ENCODE peak calls at places on chromosomes 5 and 9, in nine cellular contexts. X, F, Q, Z, W, A, H, M and N are unnamed samples. For H3K4me1, the result is how much of the 10 kb centered on the place peaks cover.

GRCh38 chr5:55160493-55161209 is 680 bp downstream of the GPX8 start:
- DNase-seq in A (peak), Q (peak), Z (peak), M (peak), X (peak), F (peak), H (peak), W (peak), N (peak)

GRCh38 chr9:92294297-92294676 is 790 bp upstream of the IARS1 start:
- DNase-seq in Q (no peak), W (no peak), X (no peak), H (no peak), A (no peak), F (no peak), Z (peak), M (peak), N (no peak)

GRCh38 chr5:38078161-38078560 is 180.2 kb upstream of the EGFLAM start:
- DNase-seq in H (no peak), X (no peak), A (no peak), Q (no peak), W (no peak), Z (peak), M (no peak), F (no peak), N (peak)

GRCh38 chr5:125043781-125044391 is 297.4 kb upstream of the ZNF608 start:
- DNase-seq in H (no peak), X (peak), A (peak), M (no peak), Z (peak), W (peak), F (peak), Q (peak), N (peak)

GRCh38 chr5:63822633-63823032 is 139.6 kb downstream of the HTR1A start:
- DNase-seq in A (no peak), H (no peak), F (no peak), W (no peak), X (no peak), Q (no peak), Z (no peak), M (no peak), N (no peak)

GRCh38 chr9:125145425-125145824 is 2.1 kb upstream of the SCAI start:
- DNase-seq in A (no peak), F (no peak), X (no peak), Z (no peak), W (no peak), H (no peak), Q (no peak), M (no peak), N (no peak)

GRCh38 chr9:134339183-134339806 is 13.0 kb downstream of the RXRA start:
- DNase-seq in F (no peak), A (no peak), M (no peak), Q (no peak), X (no peak), W (no peak), H (peak), Z (peak), N (no peak)

GRCh38 chr5:124628721-124629596 is 117.5 kb downstream of the ZNF608 start:
- DNase-seq in Q (no peak), M (no peak), Z (peak), X (peak), H (peak), F (no peak), W (peak), A (no peak), N (peak)

GRCh38 chr5:534006-534742 is 9.9 kb upstream of the SLC9A3 start:
- DNase-seq in H (no peak), W (no peak), M (no peak), Q (no peak), X (no peak), F (no peak), A (no peak), Z (no peak), N (no peak)

GRCh38 chr9:85744481-85744880 is 2.7 kb upstream of the AGTPBP1 start:
- DNase-seq in F (no peak), A (no peak), M (peak), X (no peak), H (no peak), Q (no peak), W (no peak), Z (no peak), N (no peak)

GRCh38 chr5:72302171-72302570 is 17.9 kb downstream of the MRPS27 start:
- DNase-seq in M (peak), H (no peak), W (no peak), Z (no peak), F (no peak), Q (no peak), X (no peak), A (no peak), N (no peak)

GRCh38 chr5:44774279-44774880 is 34.4 kb upstream of the MRPS30 start:
- DNase-seq in W (peak), Z (peak), M (peak), H (no peak), Q (no peak), F (no peak), A (no peak), X (peak), N (peak)

GRCh38 chr9:95342571-95342970 is 25.1 kb upstream of the FANCC start:
- DNase-seq in Q (no peak), Z (no peak), F (no peak), W (no peak), H (no peak), X (no peak), M (no peak), A (no peak), N (no peak)

GRCh38 chr9:132905726-132906125 is 27.0 kb downstream of the SPACA9 start:
- DNase-seq in Q (no peak), F (no peak), H (no peak), M (no peak), X (no peak), A (no peak), W (no peak), Z (no peak), N (no peak)

GRCh38 chr9:136206602-136207333 is 1.8 kb upstream of the LHX3 start:
- DNase-seq in W (no peak), Z (no peak), A (no peak), X (no peak), M (no peak), F (no peak), Q (no peak), H (no peak), N (no peak)

GRCh38 chr9:88749420-88749819 is 214.4 kb downstream of the NXNL2 start:
- DNase-seq in Z (peak), W (no peak), X (no peak), H (no peak), A (no peak), M (no peak), F (no peak), Q (no peak), N (peak)

GRCh38 chr5:8756498-8757084 is 789.3 kb downstream of the SEMA5A start:
- DNase-seq in W (peak), M (peak), X (no peak), Z (peak), F (no peak), Q (no peak), H (no peak), A (peak), N (peak)

GRCh38 chr9:137544176-137544755 is 5.9 kb downstream of the PNPLA7 start:
- DNase-seq in Z (no peak), X (no peak), A (no peak), Q (no peak), F (no peak), W (no peak), M (no peak), H (no peak), N (no peak)

GRCh38 chr5:23216345-23216744 is 291.1 kb upstream of the PRDM9 start:
- DNase-seq in W (no peak), Z (no peak), F (no peak), M (no peak), Q (no peak), H (no peak), A (no peak), X (no peak), N (no peak)

GRCh38 chr5:58405175-58405574 is 54.7 kb downstream of the PLK2 start:
- DNase-seq in A (no peak), Q (no peak), F (no peak), H (no peak), W (no peak), X (no peak), Z (no peak), M (no peak), N (peak)

GRCh38 chr9:130519927-130520326 is 59.5 kb upstream of the FUBP3 start:
- DNase-seq in Z (no peak), Q (no peak), M (no peak), H (no peak), F (no peak), X (no peak), A (no peak), W (no peak), N (no peak)

GRCh38 chr5:34923694-34924461 is 5.5 kb upstream of the DNAJC21 start:
- DNase-seq in F (no peak), A (no peak), H (no peak), X (peak), M (no peak), Q (no peak), Z (peak), W (peak), N (peak)

GRCh38 chr9:110763568-110763967 is 95.0 kb downstream of the MUSK start:
- DNase-seq in W (no peak), Q (no peak), H (no peak), M (no peak), A (no peak), F (no peak), X (no peak), Z (no peak), N (peak)

GRCh38 chr5:38404236-38404635 is 145.9 kb downstream of the EGFLAM start:
- DNase-seq in M (no peak), Q (no peak), Z (no peak), A (no peak), H (no peak), X (no peak), W (no peak), F (no peak), N (no peak)

GRCh38 chr9:34633851-34634550 is 3.6 kb downstream of the SIGMAR1 start:
- DNase-seq in M (peak), F (no peak), H (no peak), W (no peak), Q (peak), A (peak), Z (peak), X (no peak), N (peak)

GRCh38 chr9:69332067-69332685 is 7.2 kb downstream of the ENTREP1 start:
- DNase-seq in Q (no peak), W (no peak), H (no peak), Z (no peak), F (no peak), X (no peak), M (peak), A (no peak), N (no peak)

GRCh38 chr5:179235416-179236400 is 109.6 kb downstream of the ADAMTS2 start:
- DNase-seq in Q (no peak), X (no peak), A (peak), H (peak), Z (no peak), F (no peak), M (no peak), W (no peak), N (no peak)

GRCh38 chr5:126129431-126129830 is 293.8 kb upstream of the GRAMD2B start:
- DNase-seq in W (no peak), Z (no peak), H (no peak), M (no peak), X (no peak), F (no peak), A (no peak), Q (no peak), N (no peak)

GRCh38 chr9:108125541-108125940 is 636.0 kb upstream of the KLF4 start:
- DNase-seq in X (no peak), A (no peak), Q (no peak), W (no peak), M (peak), F (no peak), H (no peak), Z (no peak), N (no peak)
- TF ChIP-seq CTCF in X (peak), A (no peak), Q (no peak), W (peak), M (peak), F (no peak), H (no peak), Z (no peak), N (peak)

DNA sequence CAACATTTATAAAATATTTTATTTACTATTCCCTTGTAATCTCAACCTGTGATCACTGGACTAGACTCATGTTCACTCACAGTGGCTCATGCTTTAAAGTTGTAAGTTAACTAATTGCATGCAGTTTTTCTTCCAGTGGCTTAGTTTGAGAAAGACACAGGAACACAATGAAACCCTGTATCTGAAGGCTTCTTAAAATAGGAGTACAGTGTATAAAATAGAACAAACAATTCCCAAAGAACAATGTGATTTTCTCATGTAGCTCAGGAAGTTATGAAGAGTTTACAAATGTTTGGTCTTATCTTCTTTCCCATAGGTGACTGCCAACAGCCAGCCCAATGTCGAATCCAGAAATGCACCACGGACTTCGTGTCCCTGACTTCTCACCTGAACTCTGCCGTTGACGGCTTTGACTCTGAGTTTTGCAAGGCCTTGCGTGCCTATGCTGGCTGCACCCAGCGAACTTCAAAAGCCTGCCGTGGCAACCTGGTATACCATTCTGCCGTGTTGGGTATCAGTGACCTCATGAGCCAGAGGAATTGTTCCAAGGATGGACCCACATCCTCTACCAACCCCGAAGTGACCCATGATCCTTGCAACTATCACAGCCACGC is 5.9 kb downstream of the RGMB start:
- DNase-seq in W (no peak), F (no peak), Q (no peak), M (no peak), A (peak), X (no peak), H (no peak), Z (no peak), N (no peak)
- H3K4me1 ChIP-seq in W (under half), F (under half), Q (under half), M (under half), A (half or more), X (under half), H (under half), Z (under half), N (under half)

DNA sequence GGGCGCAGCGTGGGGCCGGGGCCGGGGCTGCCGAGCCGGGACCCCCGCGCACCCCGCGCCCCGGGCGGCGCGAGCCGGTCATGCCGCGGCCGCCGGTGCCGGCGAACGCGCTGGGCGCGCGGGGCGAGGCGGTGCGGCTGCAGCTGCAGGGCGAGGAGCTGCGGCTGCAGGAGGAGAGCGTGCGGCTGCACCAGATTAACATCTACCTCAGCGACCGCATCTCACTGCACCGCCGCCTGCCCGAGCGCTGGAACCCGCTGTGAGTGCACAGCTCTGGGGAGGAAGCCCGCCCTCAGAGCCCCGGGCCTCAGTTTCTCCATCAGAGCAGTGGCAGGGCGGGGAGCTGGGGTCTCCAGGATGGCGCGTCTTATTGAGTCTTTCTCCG is 333 bp downstream of the GALNT12 start:
- DNase-seq in A (peak), X (no peak), W (no peak), Q (no peak), F (no peak), M (peak), Z (no peak), H (no peak), N (no peak)
- H3K27ac ChIP-seq in A (peak), X (peak), W (peak), Q (no peak), F (no peak), M (no peak), Z (no peak), H (no peak), N (no peak)

DNA sequence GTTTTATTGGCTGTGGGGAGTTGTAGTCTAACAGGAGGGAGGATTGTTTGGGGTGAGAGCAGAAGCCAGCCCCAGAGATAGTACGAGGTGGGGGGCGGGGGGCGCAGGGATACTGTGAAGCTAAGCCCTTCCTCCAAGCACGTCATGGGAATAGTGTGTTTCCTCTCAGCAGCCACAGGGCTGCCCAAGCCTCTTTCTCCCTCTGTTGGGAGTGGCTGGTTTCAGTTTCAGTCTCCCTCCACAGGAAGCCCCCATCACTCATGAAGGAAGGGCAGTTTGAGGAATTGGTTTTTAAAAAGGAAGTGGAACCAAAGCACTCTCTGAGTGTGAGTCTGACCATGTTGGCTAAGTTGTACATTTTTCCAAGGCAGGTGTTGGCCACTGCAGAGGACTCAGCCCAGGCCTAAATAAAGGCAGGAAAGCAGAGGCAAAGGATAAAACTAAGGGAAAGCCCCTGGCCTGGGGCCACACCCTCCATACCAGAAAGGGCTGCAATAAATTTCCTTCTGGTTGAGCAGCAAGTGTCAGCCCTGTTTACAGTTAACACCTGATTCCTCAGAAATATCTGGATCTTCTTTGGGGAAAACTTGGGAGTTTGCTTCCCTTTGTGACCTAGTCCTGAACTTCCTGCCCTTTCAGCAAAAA is 3.2 kb downstream of the RAB24 start:
- DNase-seq in Q (peak), H (peak), X (no peak), F (peak), M (peak), Z (peak), W (no peak), A (peak), N (no peak)
- TF ChIP-seq CTCF in Q (no peak), H (no peak), X (no peak), F (no peak), M (peak), Z (peak), W (no peak), A (peak), N (peak)

DNA sequence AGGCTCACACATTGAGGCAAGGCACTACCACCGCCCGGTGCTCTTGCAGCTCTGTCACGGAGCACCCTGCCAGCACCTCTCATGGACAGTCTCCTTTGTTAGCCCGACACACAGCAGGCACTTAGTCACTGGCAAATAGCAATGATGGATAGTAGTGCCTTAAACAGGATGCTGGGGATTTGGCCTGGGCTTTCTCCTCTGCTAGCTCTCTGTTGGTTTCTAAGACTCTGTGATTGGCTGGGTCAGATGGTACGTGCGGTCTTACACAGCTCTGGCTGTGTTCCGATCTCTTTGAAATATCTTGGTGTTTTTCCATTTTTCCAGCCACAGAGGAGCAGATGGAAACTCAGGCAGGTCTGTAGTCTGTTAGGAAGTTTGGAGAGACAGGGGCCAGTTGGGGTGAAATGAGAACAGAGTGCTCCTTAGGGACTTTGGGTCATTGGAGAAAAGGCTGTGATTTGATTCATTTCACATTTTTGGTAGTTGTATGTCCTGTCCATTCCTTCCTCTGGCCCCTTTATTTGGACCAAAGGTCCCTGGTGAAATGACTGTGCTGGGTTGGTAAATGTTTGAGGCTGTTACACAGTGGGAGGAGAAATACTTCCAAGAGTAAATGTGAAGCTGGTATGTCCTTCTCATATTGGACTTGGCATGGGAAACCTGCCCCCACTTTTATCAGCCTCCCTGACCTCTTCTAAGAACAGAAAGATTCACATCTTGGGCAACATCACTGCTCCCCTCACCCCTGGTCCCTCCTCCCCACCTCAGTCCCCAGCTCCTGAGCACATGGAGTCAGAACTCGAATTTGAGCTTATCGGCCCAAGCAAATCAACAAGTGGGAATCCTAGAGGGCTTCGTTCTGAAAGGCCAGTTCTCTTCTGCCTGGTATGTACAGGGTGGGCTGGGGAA is 3.4 kb downstream of the SMIM3 start:
- DNase-seq in H (peak), X (no peak), F (peak), Q (peak), Z (peak), M (no peak), A (peak), W (no peak), N (no peak)
- H3K4me1 ChIP-seq in H (under half), X (half or more), F (under half), Q (under half), Z (under half), M (under half), A (half or more), W (under half), N (under half)

DNA sequence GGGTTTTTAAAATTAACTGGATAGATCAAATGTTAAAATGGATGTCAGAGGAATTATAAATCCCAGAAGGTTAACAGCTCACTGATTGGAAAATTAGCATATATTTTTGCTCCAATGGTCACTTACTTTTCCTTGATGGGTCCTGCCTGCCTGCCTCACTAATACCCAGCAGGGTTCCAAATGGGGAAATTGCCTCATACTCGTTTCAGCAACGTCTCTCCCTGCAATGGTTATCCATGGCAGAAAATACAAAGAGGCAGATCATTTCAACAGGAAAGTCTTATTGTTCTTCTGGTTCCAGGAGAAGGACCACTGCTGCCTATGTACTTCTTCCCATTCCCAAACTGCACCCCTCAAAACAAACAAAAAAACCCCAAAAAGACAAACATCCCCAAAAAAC is 71.3 kb downstream of the ERP44 start:
- DNase-seq in X (no peak), W (no peak), M (no peak), Q (no peak), H (no peak), F (no peak), Z (no peak), A (no peak), N (no peak)
- H3K27ac ChIP-seq in X (no peak), W (no peak), M (no peak), Q (no peak), H (no peak), F (no peak), Z (no peak), A (no peak), N (no peak)